ENCODE peak calls at places on chromosomes 12 and 14, in five cellular contexts. D, R, N, E and L are unnamed samples.

GRCh38 chr12:8860165-8860961 is 37.9 kb downstream of the A2ML1 start:
- DNase-seq in D (peak; percentile 3), R (peak; percentile 20), N (peak; percentile 10), E (peak; percentile 37), L (peak; percentile 35)

GRCh38 chr12:82783456-82783855 is 96.8 kb downstream of the TMTC2 start:
- DNase-seq in D (no peak), R (no peak), N (no peak), E (no peak), L (no peak)

GRCh38 chr12:113129664-113130456 is 5.7 kb downstream of the RASAL1 start:
- DNase-seq in D (no peak), R (no peak), N (no peak), E (no peak), L (no peak)

GRCh38 chr14:71621276-71621675 is 311.0 kb upstream of the RGS6 start:
- DNase-seq in D (no peak), R (no peak), N (no peak), E (no peak), L (peak; percentile 35)

GRCh38 chr12:120584343-120585149 is 3.3 kb upstream of the POP5 start:
- DNase-seq in D (no peak), R (no peak), N (peak; percentile 67), E (peak; percentile 70), L (peak; percentile 9)

GRCh38 chr12:103560604-103561101 is 26.4 kb upstream of the STAB2 start:
- DNase-seq in D (peak; percentile 79), R (no peak), N (no peak), E (peak; percentile 88), L (peak; percentile 95)

GRCh38 chr12:53103860-53104305 is 597 bp downstream of the SOAT2 start:
- DNase-seq in D (no peak), R (no peak), N (no peak), E (no peak), L (no peak)

GRCh38 chr14:100906420-100906819 is 2.9 kb upstream of the RTL1 start:
- DNase-seq in D (no peak), R (no peak), N (peak; percentile 43), E (no peak), L (no peak)

GRCh38 chr14:101761881-101762529 is 496 bp downstream of the PPP2R5C start:
- DNase-seq in D (peak; percentile 2), R (no peak), N (no peak), E (peak; percentile 6), L (peak; percentile 3)

GRCh38 chr12:132570635-132571034 is 39.7 kb downstream of the LRCOL1 start:
- DNase-seq in D (no peak), R (no peak), N (no peak), E (no peak), L (no peak)

GRCh38 chr14:85060116-85060515 is 469.8 kb upstream of the FLRT2 start:
- DNase-seq in D (no peak), R (no peak), N (no peak), E (no peak), L (no peak)

GRCh38 chr12:39081910-39082309 is 176.5 kb upstream of the CPNE8 start:
- DNase-seq in D (no peak), R (no peak), N (no peak), E (no peak), L (no peak)